ENCODE peak calls at places on chromosomes 7 and 10, in nine cellular contexts. One of them, this sample, is unnamed.
A peak's percentile ranks its signal among the peaks of the same experiment; 100 is the strongest.

GRCh38 chr10:113426181-113426837 is 126.5 kb upstream of the HABP2 start:
- DNase-seq in LHCN-M2: no peak
- DNase-seq in GOT3: no peak
- DNase-seq in left ventricle myocardium inferior: no peak
- DNase-seq in WTC11: no peak
- DNase-seq in hippocampal formation: no peak
- DNase-seq in NCI-H774: no peak
- DNase-seq in GDM1: no peak
- DNase-seq in amniotic stem cell: no peak
- DNase-seq in this sample: no peak

GRCh38 chr10:126252884-126253612 is 135.2 kb downstream of the ADAM12 start:
- DNase-seq in LHCN-M2: peak; percentile 100
- DNase-seq in GOT3: no peak
- DNase-seq in left ventricle myocardium inferior: no peak
- DNase-seq in WTC11: no peak
- DNase-seq in hippocampal formation: no peak
- DNase-seq in NCI-H774: no peak
- DNase-seq in GDM1: no peak
- DNase-seq in amniotic stem cell: peak; percentile 95
- DNase-seq in this sample: no peak

GRCh38 chr7:64183126-64183742 is 23.8 kb upstream of the ZNF735 start:
- DNase-seq in LHCN-M2: no peak
- DNase-seq in GOT3: no peak
- DNase-seq in left ventricle myocardium inferior: no peak
- DNase-seq in WTC11: no peak
- DNase-seq in hippocampal formation: peak; percentile 12
- DNase-seq in NCI-H774: peak; percentile 1
- DNase-seq in GDM1: peak; percentile 11
- DNase-seq in amniotic stem cell: no peak
- DNase-seq in this sample: no peak

GRCh38 chr7:21912305-21912704 is 33.4 kb downstream of the CDCA7L start:
- DNase-seq in LHCN-M2: no peak
- DNase-seq in GOT3: no peak
- DNase-seq in left ventricle myocardium inferior: peak; percentile 58
- DNase-seq in WTC11: no peak
- DNase-seq in hippocampal formation: no peak
- DNase-seq in NCI-H774: no peak
- DNase-seq in GDM1: no peak
- DNase-seq in amniotic stem cell: no peak
- DNase-seq in this sample: no peak

GRCh38 chr7:86788948-86789347 is 145.2 kb downstream of the GRM3 start:
- DNase-seq in LHCN-M2: no peak
- DNase-seq in GOT3: no peak
- DNase-seq in left ventricle myocardium inferior: no peak
- DNase-seq in WTC11: no peak
- DNase-seq in hippocampal formation: no peak
- DNase-seq in NCI-H774: no peak
- DNase-seq in GDM1: no peak
- DNase-seq in amniotic stem cell: no peak
- DNase-seq in this sample: no peak

GRCh38 chr10:48885376-48885775 is 54.3 kb downstream of the LRRC18 start:
- DNase-seq in LHCN-M2: no peak
- DNase-seq in GOT3: no peak
- DNase-seq in left ventricle myocardium inferior: no peak
- DNase-seq in WTC11: peak; percentile 37
- DNase-seq in hippocampal formation: no peak
- DNase-seq in NCI-H774: no peak
- DNase-seq in GDM1: no peak
- DNase-seq in amniotic stem cell: no peak
- DNase-seq in this sample: no peak

GRCh38 chr7:43535031-43535451 is 47.9 kb upstream of the STK17A start:
- DNase-seq in LHCN-M2: peak; percentile 45
- DNase-seq in GOT3: no peak
- DNase-seq in left ventricle myocardium inferior: no peak
- DNase-seq in WTC11: no peak
- DNase-seq in hippocampal formation: no peak
- DNase-seq in NCI-H774: no peak
- DNase-seq in GDM1: no peak
- DNase-seq in amniotic stem cell: no peak
- DNase-seq in this sample: no peak

GRCh38 chr10:132961864-132962622 is 19.7 kb upstream of the CFAP46 start:
- DNase-seq in LHCN-M2: peak; percentile 50
- DNase-seq in GOT3: no peak
- DNase-seq in left ventricle myocardium inferior: peak; percentile 53
- DNase-seq in WTC11: peak; percentile 85
- DNase-seq in hippocampal formation: peak; percentile 36
- DNase-seq in NCI-H774: no peak
- DNase-seq in GDM1: no peak
- DNase-seq in amniotic stem cell: peak; percentile 51
- DNase-seq in this sample: no peak

GRCh38 chr7:135801877-135802276 is 53.3 kb upstream of the FAM180A start:
- DNase-seq in LHCN-M2: no peak
- DNase-seq in GOT3: no peak
- DNase-seq in left ventricle myocardium inferior: no peak
- DNase-seq in WTC11: no peak
- DNase-seq in hippocampal formation: no peak
- DNase-seq in NCI-H774: peak; percentile 33
- DNase-seq in GDM1: no peak
- DNase-seq in amniotic stem cell: no peak
- DNase-seq in this sample: peak; percentile 24

GRCh38 chr7:118657391-118658005 is 433.0 kb downstream of the ANKRD7 start:
- DNase-seq in LHCN-M2: no peak
- DNase-seq in GOT3: no peak
- DNase-seq in left ventricle myocardium inferior: no peak
- DNase-seq in WTC11: no peak
- DNase-seq in hippocampal formation: no peak
- DNase-seq in NCI-H774: no peak
- DNase-seq in GDM1: no peak
- DNase-seq in amniotic stem cell: no peak
- DNase-seq in this sample: no peak

GRCh38 chr7:72335561-72336381 is 76.4 kb downstream of the CALN1 start:
- DNase-seq in LHCN-M2: no peak
- DNase-seq in GOT3: no peak
- DNase-seq in left ventricle myocardium inferior: no peak
- DNase-seq in WTC11: peak; percentile 69
- DNase-seq in hippocampal formation: no peak
- DNase-seq in NCI-H774: no peak
- DNase-seq in GDM1: no peak
- DNase-seq in amniotic stem cell: no peak
- DNase-seq in this sample: no peak

GRCh38 chr7:84372155-84372621 is 177.6 kb upstream of the SEMA3A start:
- DNase-seq in LHCN-M2: peak; percentile 96
- DNase-seq in GOT3: no peak
- DNase-seq in left ventricle myocardium inferior: no peak
- DNase-seq in WTC11: no peak
- DNase-seq in hippocampal formation: no peak
- DNase-seq in NCI-H774: no peak
- DNase-seq in GDM1: no peak
- DNase-seq in amniotic stem cell: peak; percentile 90
- DNase-seq in this sample: no peak

GRCh38 chr7:27107901-27108381 is 5.5 kb upstream of the HOXA2 start:
- DNase-seq in LHCN-M2: no peak
- DNase-seq in GOT3: no peak
- DNase-seq in left ventricle myocardium inferior: no peak
- DNase-seq in WTC11: no peak
- DNase-seq in hippocampal formation: no peak
- DNase-seq in NCI-H774: no peak
- DNase-seq in GDM1: no peak
- DNase-seq in amniotic stem cell: no peak
- DNase-seq in this sample: no peak

GRCh38 chr7:106757846-106758245 is 96.9 kb upstream of the CCDC71L start:
- DNase-seq in LHCN-M2: peak; percentile 45
- DNase-seq in GOT3: no peak
- DNase-seq in left ventricle myocardium inferior: peak; percentile 27
- DNase-seq in WTC11: no peak
- DNase-seq in hippocampal formation: no peak
- DNase-seq in NCI-H774: peak; percentile 19
- DNase-seq in GDM1: no peak
- DNase-seq in amniotic stem cell: no peak
- DNase-seq in this sample: peak; percentile 16

GRCh38 chr7:14841850-14842249 is 60.7 kb downstream of the DGKB start:
- DNase-seq in LHCN-M2: no peak
- DNase-seq in GOT3: no peak
- DNase-seq in left ventricle myocardium inferior: no peak
- DNase-seq in WTC11: no peak
- DNase-seq in hippocampal formation: no peak
- DNase-seq in NCI-H774: no peak
- DNase-seq in GDM1: no peak
- DNase-seq in amniotic stem cell: no peak
- DNase-seq in this sample: no peak

GRCh38 chr7:81367335-81367801 is 402.5 kb downstream of the HGF start:
- DNase-seq in LHCN-M2: peak; percentile 75
- DNase-seq in GOT3: peak; percentile 11
- DNase-seq in left ventricle myocardium inferior: peak; percentile 15
- DNase-seq in WTC11: no peak
- DNase-seq in hippocampal formation: no peak
- DNase-seq in NCI-H774: no peak
- DNase-seq in GDM1: no peak
- DNase-seq in amniotic stem cell: no peak
- DNase-seq in this sample: no peak

GRCh38 chr7:107023522-107024149 is 20.9 kb upstream of the PRKAR2B start:
- DNase-seq in LHCN-M2: no peak
- DNase-seq in GOT3: no peak
- DNase-seq in left ventricle myocardium inferior: no peak
- DNase-seq in WTC11: no peak
- DNase-seq in hippocampal formation: no peak
- DNase-seq in NCI-H774: no peak
- DNase-seq in GDM1: no peak
- DNase-seq in amniotic stem cell: no peak
- DNase-seq in this sample: no peak

GRCh38 chr10:1737222-1738061 is at the start of gene ADARB2:
- DNase-seq in LHCN-M2: no peak
- DNase-seq in GOT3: no peak
- DNase-seq in left ventricle myocardium inferior: no peak
- DNase-seq in WTC11: peak; percentile 83
- DNase-seq in hippocampal formation: peak; percentile 72
- DNase-seq in NCI-H774: peak; percentile 95
- DNase-seq in GDM1: no peak
- DNase-seq in amniotic stem cell: no peak
- DNase-seq in this sample: peak; percentile 78

GRCh38 chr7:101108961-101109360 is 17.9 kb upstream of the SERPINE1 start:
- DNase-seq in LHCN-M2: peak; percentile 89
- DNase-seq in GOT3: no peak
- DNase-seq in left ventricle myocardium inferior: no peak
- DNase-seq in WTC11: no peak
- DNase-seq in hippocampal formation: no peak
- DNase-seq in NCI-H774: no peak
- DNase-seq in GDM1: no peak
- DNase-seq in amniotic stem cell: no peak
- DNase-seq in this sample: no peak

GRCh38 chr10:11429439-11430052 is 181.9 kb downstream of the USP6NL start:
- DNase-seq in LHCN-M2: peak; percentile 23
- DNase-seq in GOT3: no peak
- DNase-seq in left ventricle myocardium inferior: no peak
- DNase-seq in WTC11: no peak
- DNase-seq in hippocampal formation: no peak
- DNase-seq in NCI-H774: no peak
- DNase-seq in GDM1: no peak
- DNase-seq in amniotic stem cell: no peak
- DNase-seq in this sample: no peak

GRCh38 chr7:102439963-102440795 is 6.8 kb downstream of the ORAI2 start:
- DNase-seq in LHCN-M2: peak; percentile 83
- DNase-seq in GOT3: no peak
- DNase-seq in left ventricle myocardium inferior: peak; percentile 68
- DNase-seq in WTC11: peak; percentile 38
- DNase-seq in hippocampal formation: no peak
- DNase-seq in NCI-H774: no peak
- DNase-seq in GDM1: no peak
- DNase-seq in amniotic stem cell: peak; percentile 70
- DNase-seq in this sample: no peak

GRCh38 chr10:72274730-72275350 is 1.1 kb downstream of the DDIT4 start:
- DNase-seq in LHCN-M2: peak; percentile 73
- DNase-seq in GOT3: no peak
- DNase-seq in left ventricle myocardium inferior: peak; percentile 72
- DNase-seq in WTC11: peak; percentile 76
- DNase-seq in hippocampal formation: peak; percentile 64
- DNase-seq in NCI-H774: peak; percentile 32
- DNase-seq in GDM1: no peak
- DNase-seq in amniotic stem cell: no peak
- DNase-seq in this sample: no peak

GRCh38 chr7:74707216-74707615 is 49.7 kb downstream of the GTF2I start:
- DNase-seq in LHCN-M2: no peak
- DNase-seq in GOT3: no peak
- DNase-seq in left ventricle myocardium inferior: no peak
- DNase-seq in WTC11: no peak
- DNase-seq in hippocampal formation: no peak
- DNase-seq in NCI-H774: no peak
- DNase-seq in GDM1: no peak
- DNase-seq in amniotic stem cell: no peak
- DNase-seq in this sample: no peak